ENCODE peak calls at places on chromosomes 3 and 15, in five cellular contexts. K is naive thymus-derived CD4-positive, alpha-beta T cell; A is mesendoderm; L is CD4-positive, CD25-positive, alpha-beta regulatory T cell; T is breast epithelium. C is an unnamed sample. For H3K4me1, the result is how much of the 10 kb centered on the place peaks cover.

GRCh38 chr3:24299236-24299635 is 195.4 kb downstream of the THRB start:
- DNase-seq in K (no peak), A (no peak), L (no peak), T (no peak), C (no peak)

GRCh38 chr3:136802481-136802996 is 16.4 kb upstream of the SLC35G2 start:
- DNase-seq in K (no peak), A (no peak), L (no peak), T (no peak), C (peak)

GRCh38 chr3:50345586-50345985 is at the start of gene ZMYND10:
- DNase-seq in K (peak), A (peak), L (peak), T (peak), C (no peak)

GRCh38 chr15:70196314-70197291 is 98.9 kb upstream of the TLE3 start:
- DNase-seq in K (no peak), A (peak), L (peak), T (peak), C (peak)

GRCh38 chr3:179895367-179895766 is 141.4 kb downstream of the PEX5L start:
- DNase-seq in K (no peak), A (no peak), L (no peak), T (no peak), C (no peak)

GRCh38 chr3:117589454-117589853 is 879.9 kb downstream of the TUSC7 start:
- DNase-seq in K (no peak), A (peak), L (no peak), T (no peak), C (no peak)

GRCh38 chr3:98726084-98726483 is 37.1 kb upstream of the ST3GAL6 start:
- DNase-seq in K (no peak), A (no peak), L (no peak), T (no peak), C (no peak)

GRCh38 chr15:70045045-70045444 is 52.7 kb downstream of the TLE3 start:
- DNase-seq in K (no peak), A (no peak), L (no peak), T (no peak), C (no peak)

GRCh38 chr3:171347017-171347979 is 112.9 kb downstream of the TNIK start:
- DNase-seq in K (no peak), A (peak), L (no peak), T (no peak), C (no peak)

GRCh38 chr3:123297627-123297899 is 95.8 kb downstream of the SEC22A start:
- DNase-seq in K (no peak), A (peak), L (no peak), T (no peak), C (no peak)

GRCh38 chr3:15375461-15376000 is 43.1 kb upstream of the SH3BP5 start:
- DNase-seq in K (no peak), A (no peak), L (no peak), T (no peak), C (no peak)

GRCh38 chr3:43995078-43995928 is 246.4 kb upstream of the TOPAZ1 start:
- DNase-seq in K (no peak), A (peak), L (no peak), T (no peak), C (peak)

GRCh38 chr15:40960926-40961325 is 7.7 kb downstream of the CHAC1 start:
- DNase-seq in K (no peak), A (no peak), L (no peak), T (no peak), C (no peak)

GRCh38 chr3:161275919-161276318 is 54.8 kb downstream of the NMD3 start:
- DNase-seq in K (no peak), A (no peak), L (no peak), T (no peak), C (peak)

GRCh38 chr3:55292360-55292759 is 194.7 kb downstream of the WNT5A start:
- DNase-seq in K (no peak), A (peak), L (no peak), T (no peak), C (no peak)

GRCh38 chr3:156483961-156484787 is 70.7 kb downstream of the SSR3 start:
- DNase-seq in K (no peak), A (no peak), L (peak), T (no peak), C (peak)

GRCh38 chr15:43527016-43527801 is 9.8 kb downstream of the MAP1A start:
- DNase-seq in K (no peak), A (no peak), L (no peak), T (no peak), C (no peak)

GRCh38 chr3:54970895-54971294 is 43.0 kb upstream of the LRTM1 start:
- DNase-seq in K (no peak), A (no peak), L (no peak), T (no peak), C (no peak)

GRCh38 chr3:69490971-69491370 is 105.1 kb upstream of the FRMD4B start:
- DNase-seq in K (no peak), A (no peak), L (no peak), T (no peak), C (no peak)

GRCh38 chr3:8436667-8437287 is 64.8 kb upstream of the LMCD1 start:
- DNase-seq in K (no peak), A (no peak), L (no peak), T (no peak), C (no peak)

GRCh38 chr15:96893159-96893906 is 562.8 kb downstream of the NR2F2 start:
- DNase-seq in K (no peak), A (peak), L (no peak), T (no peak), C (peak)

GRCh38 chr3:116005404-116005803 is 382.1 kb downstream of the GAP43 start:
- DNase-seq in K (no peak), A (peak), L (no peak), T (no peak), C (peak)

GRCh38 chr3:116423365-116423764 is 21.9 kb downstream of the LSAMP start:
- DNase-seq in K (no peak), A (no peak), L (no peak), T (no peak), C (no peak)

GRCh38 chr3:13021934-13022265 is 51.3 kb downstream of the IQSEC1 start:
- DNase-seq in K (no peak), A (no peak), L (no peak), T (no peak), C (no peak)

GRCh38 chr15:50265620-50266019 is at the start of gene HDC:
- DNase-seq in K (no peak), A (no peak), L (no peak), T (no peak), C (no peak)

GRCh38 chr3:186165331-186165730 is 56.4 kb upstream of the ETV5 start:
- DNase-seq in K (no peak), A (no peak), L (no peak), T (no peak), C (no peak)

GRCh38 chr3:137692803-137693431 is 71.2 kb upstream of the SOX14 start:
- DNase-seq in K (no peak), A (peak), L (no peak), T (no peak), C (no peak)

GRCh38 chr3:182909318-182910040 is 70.9 kb downstream of the DCUN1D1 start:
- DNase-seq in K (no peak), A (peak), L (no peak), T (no peak), C (no peak)

GRCh38 chr15:79463043-79463780 is 31.1 kb downstream of the MINAR1 start:
- DNase-seq in K (no peak), A (no peak), L (no peak), T (no peak), C (no peak)

GRCh38 chr15:79463781-79464270 is 31.7 kb downstream of the MINAR1 start:
- DNase-seq in K (no peak), A (no peak), L (no peak), T (no peak), C (no peak)

GRCh38 chr15:79458491-79458890 is 26.4 kb downstream of the MINAR1 start:
- DNase-seq in K (no peak), A (no peak), L (no peak), T (no peak), C (no peak)

GRCh38 chr15:79455943-79456342 is 23.8 kb downstream of the MINAR1 start:
- DNase-seq in K (no peak), A (no peak), L (no peak), T (no peak), C (no peak)

GRCh38 chr15:79459666-79460065 is 27.5 kb downstream of the MINAR1 start:
- DNase-seq in K (no peak), A (no peak), L (no peak), T (no peak), C (no peak)
- H3K27ac ChIP-seq in K (no peak), A (no peak), L (no peak), T (no peak), C (no peak)

GRCh38 chr15:89414571-89414970 is 79.9 kb upstream of the POLG start:
- DNase-seq in K (no peak), A (no peak), L (no peak), T (no peak), C (no peak)
- H3K4me1 ChIP-seq in K (under half), A (under half), L (under half), T (under half), C (under half)

DNA sequence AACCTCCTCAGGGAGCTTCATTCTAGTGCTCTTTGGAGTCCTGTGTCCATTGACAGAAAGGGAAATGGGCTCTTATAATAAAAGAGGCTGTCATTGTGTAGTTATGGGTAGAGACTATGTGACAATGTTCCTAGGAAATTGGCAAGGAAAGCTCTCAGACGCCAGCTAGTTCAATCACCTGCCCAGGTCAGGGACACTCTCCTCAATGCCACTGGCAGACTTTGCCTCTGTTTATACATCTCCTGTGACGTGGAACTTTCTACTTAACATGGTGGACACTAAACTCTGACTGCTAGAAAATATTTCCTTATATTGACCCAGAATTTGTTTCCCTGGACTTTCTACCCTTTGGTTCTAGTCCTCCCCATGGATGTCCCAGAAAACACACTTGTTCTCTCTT is 2.8 kb downstream of the EFCAB12 start:
- DNase-seq in K (no peak), A (no peak), L (no peak), T (no peak), C (no peak)
- H3K27ac ChIP-seq in K (no peak), A (no peak), L (no peak), T (no peak), C (peak)

GRCh38 chr15:78125267-78125666 is 6.0 kb downstream of the CIB2 start:
- DNase-seq in K (no peak), A (no peak), L (no peak), T (no peak), C (no peak)
- H3K4me1 ChIP-seq in K (under half), A (under half), L (under half), T (under half), C (under half)

DNA sequence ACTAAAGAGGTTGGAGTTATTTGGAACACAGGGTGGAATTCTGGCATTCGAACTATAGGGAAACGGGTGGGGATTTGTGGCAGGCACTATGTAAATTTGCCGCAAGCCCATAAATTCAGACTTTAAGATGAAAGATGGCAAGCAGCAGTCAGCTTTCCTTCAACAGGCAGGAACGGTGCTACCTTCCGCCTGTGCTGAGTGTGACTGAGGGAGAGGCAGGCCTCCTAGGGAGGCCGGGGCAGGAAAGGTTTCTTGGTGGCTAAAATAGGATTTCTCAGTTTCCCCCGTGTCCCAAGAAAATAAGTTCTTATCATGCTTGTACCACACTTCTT is 12.5 kb downstream of the FLNB start:
- DNase-seq in K (no peak), A (no peak), L (no peak), T (no peak), C (no peak)
- H3K27ac ChIP-seq in K (no peak), A (peak), L (no peak), T (peak), C (peak)

GRCh38 chr3:188294113-188294512 is 140.2 kb downstream of the LPP start:
- DNase-seq in K (no peak), A (no peak), L (no peak), T (no peak), C (no peak)
- H3K4me1 ChIP-seq in K (under half), A (under half), L (under half), T (under half), C (under half)

GRCh38 chr15:68489426-68489825 is 57.5 kb upstream of the ITGA11 start:
- DNase-seq in K (no peak), A (no peak), L (no peak), T (no peak), C (no peak)

GRCh38 chr15:68488290-68488689 is 56.3 kb upstream of the ITGA11 start:
- DNase-seq in K (no peak), A (no peak), L (no peak), T (no peak), C (no peak)

GRCh38 chr15:68485721-68486360 is 53.9 kb upstream of the ITGA11 start:
- DNase-seq in K (no peak), A (no peak), L (no peak), T (no peak), C (no peak)

GRCh38 chr15:68488966-68489365 is 57.0 kb upstream of the ITGA11 start:
- DNase-seq in K (no peak), A (no peak), L (no peak), T (no peak), C (no peak)

GRCh38 chr15:68487087-68487843 is 55.3 kb upstream of the ITGA11 start:
- DNase-seq in K (no peak), A (no peak), L (no peak), T (no peak), C (peak)
- H3K27ac ChIP-seq in K (no peak), A (no peak), L (no peak), T (peak), C (no peak)

GRCh38 chr3:122102191-122102935 is 47.2 kb downstream of the CD86 start:
- DNase-seq in K (no peak), A (no peak), L (no peak), T (no peak), C (no peak)

GRCh38 chr3:122105626-122106025 is 50.5 kb downstream of the CD86 start:
- DNase-seq in K (no peak), A (no peak), L (no peak), T (peak), C (no peak)

GRCh38 chr3:122103821-122104514 is 48.8 kb downstream of the CD86 start:
- DNase-seq in K (no peak), A (no peak), L (no peak), T (no peak), C (no peak)

GRCh38 chr3:122107171-122107570 is 52.0 kb downstream of the CD86 start:
- DNase-seq in K (no peak), A (no peak), L (no peak), T (no peak), C (no peak)

DNA sequence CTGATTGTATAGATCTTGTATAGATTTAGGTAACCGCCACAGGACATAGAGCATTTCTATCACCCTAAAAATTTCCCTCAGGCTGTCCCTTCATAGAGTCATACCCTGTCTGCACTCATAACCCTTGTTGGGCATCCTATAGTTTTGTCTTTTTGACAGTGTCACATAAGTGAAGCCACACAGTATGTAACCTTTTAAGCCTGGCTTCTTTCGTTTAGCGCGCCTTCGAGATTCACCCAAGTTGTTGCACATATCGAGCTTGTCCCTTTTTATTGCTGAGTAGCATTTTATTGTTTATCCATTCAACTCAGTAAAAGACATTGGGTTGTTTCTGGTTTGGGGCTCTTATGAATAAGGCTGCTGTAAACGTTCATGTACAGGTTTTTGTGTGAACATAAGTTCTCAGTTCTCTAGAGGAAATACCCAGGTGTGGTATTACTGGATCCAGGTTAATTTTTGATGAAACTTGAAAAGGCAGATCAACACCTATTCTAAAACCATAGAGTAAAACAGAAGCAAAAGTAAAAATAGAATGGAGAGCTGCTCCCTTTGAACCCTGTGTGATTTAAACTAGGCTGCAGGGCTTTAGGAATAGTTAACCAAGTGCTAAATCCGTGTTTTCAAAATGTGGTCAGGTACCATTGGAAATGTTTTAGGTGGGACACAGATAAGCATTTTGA is 49.5 kb downstream of the CD86 start:
- DNase-seq in K (no peak), A (no peak), L (no peak), T (no peak), C (no peak)
- H3K4me1 ChIP-seq in K (under half), A (under half), L (under half), T (under half), C (under half)

GRCh38 chr3:188860147-188860546 is 311.6 kb upstream of the TPRG1 start:
- DNase-seq in K (no peak), A (no peak), L (no peak), T (no peak), C (peak)

GRCh38 chr3:188854395-188855149 is 317.2 kb upstream of the TPRG1 start:
- DNase-seq in K (no peak), A (no peak), L (no peak), T (no peak), C (peak)

GRCh38 chr3:188853896-188854295 is 317.9 kb upstream of the TPRG1 start:
- DNase-seq in K (no peak), A (no peak), L (no peak), T (no peak), C (no peak)

GRCh38 chr3:188855690-188856089 is 316.1 kb upstream of the TPRG1 start:
- DNase-seq in K (no peak), A (no peak), L (no peak), T (no peak), C (no peak)
- H3K27ac ChIP-seq in K (no peak), A (no peak), L (no peak), T (peak), C (peak)